ENCODE peak calls at places on chromosomes 16 and 17, in eight cellular contexts. S, C, P, T, I, X, E and R are unnamed samples. For H3K27me3 and H3K4me1, the result is how much of the 10 kb centered on the place peaks cover.

GRCh38 chr16:74462361-74462760 is 41.1 kb upstream of the CLEC18B start:
- DNase-seq in X (no peak), C (no peak), T (no peak), S (no peak), E (peak), P (no peak), I (no peak), R (no peak)

GRCh38 chr16:27920391-27920891 is 143.1 kb downstream of the GSG1L start:
- DNase-seq in E (peak), T (peak), I (no peak), P (peak), S (no peak), X (no peak), C (no peak), R (no peak)

GRCh38 chr16:9499921-9500593 is 408.6 kb downstream of the HAPSTR1 start:
- DNase-seq in C (peak), I (no peak), S (no peak), E (no peak), T (no peak), X (no peak), P (peak), R (no peak)

GRCh38 chr16:81601008-81601428 is 156.4 kb downstream of the CMIP start:
- DNase-seq in T (no peak), P (no peak), S (no peak), I (peak), X (no peak), C (no peak), E (no peak), R (no peak)

GRCh38 chr16:14486520-14487303 is 143.3 kb downstream of the PARN start:
- DNase-seq in I (peak), P (peak), X (peak), C (peak), S (peak), T (peak), E (peak), R (peak)

GRCh38 chr17:47620503-47621245 is 29.0 kb upstream of the KPNB1 start:
- DNase-seq in X (no peak), T (no peak), E (peak), S (no peak), P (no peak), C (no peak), I (no peak), R (no peak)

GRCh38 chr16:9545500-9546437 is 454.3 kb downstream of the HAPSTR1 start:
- DNase-seq in X (no peak), S (no peak), P (no peak), C (no peak), T (no peak), E (no peak), I (no peak), R (no peak)

GRCh38 chr16:28218109-28218508 is 6.3 kb upstream of the XPO6 start:
- DNase-seq in X (no peak), T (peak), E (peak), S (no peak), I (peak), C (no peak), P (peak), R (no peak)

GRCh38 chr17:177762-178161 is 3.7 kb downstream of the DOC2B start:
- DNase-seq in P (no peak), X (no peak), E (no peak), I (no peak), C (no peak), S (no peak), T (no peak), R (no peak)
- H3K27me3 ChIP-seq in P (half or more), X (under half), E (under half), I (under half), C (under half), S (under half), T (under half), R (under half)

GRCh38 chr17:5019475-5019956 is 15.7 kb downstream of the SLC52A1 start:
- DNase-seq in C (no peak), T (no peak), X (no peak), P (peak), S (no peak), E (no peak), I (no peak), R (no peak)
- TF ChIP-seq CTCF in C (no peak), T (no peak), X (no peak), P (peak), S (no peak), E (no peak), I (no peak), R (no peak)

GRCh38 chr17:59424331-59424730 is 92.9 kb downstream of the YPEL2 start:
- DNase-seq in C (no peak), P (no peak), T (no peak), S (no peak), I (no peak), X (no peak), E (no peak), R (no peak)

GRCh38 chr17:59427996-59428395 is 96.5 kb downstream of the YPEL2 start:
- DNase-seq in I (no peak), S (no peak), T (no peak), P (no peak), E (no peak), X (peak), C (no peak), R (no peak)

GRCh38 chr17:59425085-59425901 is 93.8 kb downstream of the YPEL2 start:
- DNase-seq in T (no peak), S (peak), C (no peak), X (peak), E (no peak), P (no peak), I (peak), R (no peak)

GRCh38 chr17:59427425-59427921 is 96.0 kb downstream of the YPEL2 start:
- DNase-seq in X (peak), I (peak), E (no peak), T (no peak), S (no peak), P (no peak), C (peak), R (no peak)

DNA sequence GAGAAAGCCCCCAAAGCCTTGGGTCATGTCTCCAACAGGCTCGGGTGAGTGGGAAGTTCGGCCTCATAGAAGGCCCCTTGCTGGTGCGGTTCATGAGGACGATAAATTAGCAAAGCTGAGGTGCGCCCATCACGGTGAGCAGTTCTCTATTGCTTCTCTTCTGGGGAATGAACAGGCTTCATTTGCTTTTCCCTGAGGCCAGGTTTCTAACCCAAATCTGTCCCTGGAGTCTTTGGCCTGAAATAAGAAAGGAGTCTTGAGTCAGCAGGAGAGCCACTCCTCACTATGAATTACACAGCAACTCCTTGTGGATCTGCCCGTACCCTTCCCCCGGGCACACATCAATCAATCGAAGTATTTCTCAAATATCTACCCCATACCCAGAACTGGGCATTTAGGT is 94.6 kb downstream of the YPEL2 start:
- DNase-seq in C (no peak), S (no peak), P (no peak), X (no peak), T (no peak), I (no peak), E (no peak), R (no peak)
- H3K4me1 ChIP-seq in C (under half), S (half or more), P (under half), X (under half), T (under half), I (under half), E (under half), R (half or more)

DNA sequence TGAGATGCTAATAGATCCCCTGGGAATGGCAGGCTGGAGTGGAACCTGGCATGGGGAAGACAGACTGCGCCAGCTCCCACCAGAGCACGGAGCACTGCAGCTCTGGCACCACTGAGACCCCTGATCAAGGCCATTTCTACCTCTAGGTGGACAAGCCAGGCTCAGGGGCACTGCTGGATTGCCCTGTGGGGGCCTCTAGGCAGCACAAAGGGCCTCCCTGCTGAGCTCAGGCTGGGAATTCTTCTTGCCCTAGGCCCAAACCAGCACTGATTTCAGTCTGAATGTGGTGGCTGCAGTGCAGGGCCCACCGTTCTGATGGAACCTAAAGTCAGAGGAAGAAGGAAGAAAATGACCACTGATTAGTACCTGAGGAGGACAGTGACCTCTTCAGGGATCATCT is 74.2 kb upstream of the CRHR1 start:
- DNase-seq in S (no peak), T (no peak), P (peak), X (no peak), C (no peak), E (no peak), I (no peak), R (no peak)
- H3K27me3 ChIP-seq in S (under half), T (under half), P (under half), X (under half), C (under half), E (half or more), I (under half), R (under half)

DNA sequence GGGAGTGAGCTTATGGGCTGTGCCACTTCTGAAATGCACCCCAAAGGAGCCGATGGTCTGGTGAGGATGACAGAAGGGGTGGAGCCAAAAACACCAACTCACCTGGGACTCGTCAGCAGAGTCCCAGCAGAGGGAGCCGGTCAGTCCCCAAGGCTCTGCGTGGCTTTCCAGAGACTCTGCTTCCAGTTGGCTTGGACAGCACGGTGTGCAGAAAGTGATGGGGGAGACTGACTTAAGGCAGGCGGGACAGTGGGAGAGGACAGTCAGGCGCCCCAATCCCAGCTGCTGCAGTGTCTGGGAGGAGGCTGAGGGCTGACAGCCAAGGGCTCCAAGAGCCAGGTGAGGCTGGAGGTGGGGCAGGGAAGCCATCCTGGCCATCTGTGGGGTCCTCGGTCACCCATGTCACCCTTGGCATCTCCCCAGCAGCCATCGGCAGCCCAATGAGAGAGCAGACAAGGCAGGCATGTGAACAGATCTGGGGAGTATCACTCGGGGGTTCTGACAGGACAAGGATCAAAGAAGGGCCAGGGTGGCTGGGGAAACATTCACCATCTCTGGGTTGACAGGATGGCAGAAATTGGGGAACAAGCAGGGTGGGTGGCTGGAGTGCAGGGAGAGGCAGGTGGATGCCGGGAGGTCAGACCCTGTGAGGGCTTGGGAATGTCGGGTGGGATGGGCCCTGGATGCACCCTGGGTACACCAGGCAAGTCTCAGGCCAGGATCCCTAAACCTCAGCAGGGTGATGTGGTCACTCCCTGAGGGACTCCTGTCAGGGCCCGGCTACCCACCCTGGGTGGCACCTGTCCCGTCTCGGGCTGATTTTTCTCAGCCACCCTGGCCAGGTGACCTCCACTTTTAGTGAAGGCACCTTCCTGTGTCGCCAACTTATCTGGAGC is 8.9 kb upstream of the KRTAP17-1 start:
- DNase-seq in S (no peak), P (peak), X (no peak), T (no peak), E (peak), C (no peak), I (no peak), R (no peak)
- TF ChIP-seq CTCF in S (no peak), P (peak), X (no peak), T (peak), E (peak), C (no peak), I (no peak), R (no peak)

DNA sequence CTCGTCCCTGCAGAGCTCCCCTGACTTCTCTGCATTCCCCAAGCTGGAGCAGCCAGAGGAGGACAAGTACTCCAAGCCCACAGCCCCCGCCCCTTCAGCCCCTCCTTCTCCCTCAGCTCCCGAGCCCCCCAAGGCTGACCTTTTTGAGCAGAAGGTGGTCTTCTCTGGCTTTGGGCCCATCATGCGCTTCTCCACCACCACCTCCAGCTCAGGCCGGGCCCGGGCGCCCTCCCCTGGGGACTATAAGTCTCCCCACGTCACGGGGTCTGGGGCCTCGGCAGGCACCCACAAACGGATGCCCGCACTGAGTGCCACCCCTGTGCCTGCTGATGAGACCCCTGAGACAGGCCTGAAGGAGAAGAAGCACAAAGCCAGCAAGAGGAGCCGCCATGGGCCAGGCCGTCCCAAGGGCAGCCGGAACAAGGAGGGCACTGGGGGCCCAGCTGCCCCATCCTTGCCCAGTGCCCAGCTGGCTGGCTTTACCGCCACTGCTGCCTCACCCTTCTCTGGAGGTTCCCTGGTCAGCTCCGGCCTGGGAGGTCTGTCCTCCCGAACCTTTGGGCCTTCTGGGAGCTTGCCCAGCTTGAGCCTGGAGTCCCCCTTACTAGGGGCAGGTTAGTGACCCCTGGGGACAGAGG is 11.4 kb downstream of the MLLT6 start:
- DNase-seq in S (no peak), P (no peak), X (no peak), E (no peak), I (no peak), C (no peak), T (no peak), R (no peak)
- H3K4me1 ChIP-seq in S (under half), P (under half), X (under half), E (under half), I (under half), C (under half), T (under half), R (under half)

DNA sequence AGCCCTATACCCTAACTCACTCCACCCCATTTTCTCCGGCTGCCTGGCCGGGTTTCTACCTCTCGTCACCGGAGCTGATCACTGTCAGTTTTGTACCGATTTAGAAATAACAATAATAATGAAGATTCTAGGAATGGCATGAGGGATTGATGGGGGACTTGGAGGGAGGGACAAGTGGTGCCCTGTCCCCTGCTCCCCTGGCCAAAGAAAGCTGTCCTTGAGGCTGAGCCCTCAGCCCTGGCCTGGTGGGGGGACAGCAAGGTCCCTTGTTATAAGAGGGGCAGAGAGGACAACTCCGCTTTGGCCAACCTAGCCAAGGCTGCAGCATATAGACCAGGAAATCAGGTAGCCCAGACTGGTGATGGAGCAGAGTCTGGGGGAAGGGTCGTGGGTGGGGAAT is 10.5 kb downstream of the GAS2L2 start:
- DNase-seq in S (no peak), P (no peak), E (no peak), I (no peak), C (no peak), X (no peak), T (no peak), R (no peak)
- H3K27me3 ChIP-seq in S (under half), P (half or more), E (half or more), I (under half), C (under half), X (under half), T (under half), R (under half)

GRCh38 chr17:49841548-49841947 is 6.3 kb downstream of the TAC4 start:
- DNase-seq in T (no peak), E (no peak), I (no peak), C (no peak), P (no peak), X (no peak), S (no peak), R (no peak)
- TF ChIP-seq CTCF in T (no peak), E (no peak), I (no peak), C (no peak), P (peak), X (no peak), S (no peak), R (no peak)

GRCh38 chr16:69186642-69187386 is at the start of gene SNTB2:
- DNase-seq in P (peak), I (peak), C (peak), T (peak), S (peak), X (peak), E (peak), R (peak)

GRCh38 chr16:69187387-69187890 is 475 bp downstream of the SNTB2 start:
- DNase-seq in X (peak), I (no peak), E (no peak), P (peak), S (peak), C (no peak), T (peak), R (peak)

GRCh38 chr16:69188716-69189115 is 1.8 kb downstream of the SNTB2 start:
- DNase-seq in T (no peak), S (no peak), E (no peak), I (no peak), P (peak), X (no peak), C (no peak), R (no peak)

GRCh38 chr16:69190046-69190588 is 3.2 kb downstream of the SNTB2 start:
- DNase-seq in X (no peak), C (no peak), E (no peak), I (no peak), P (no peak), S (no peak), T (no peak), R (no peak)

GRCh38 chr16:69187891-69188451 is 1.0 kb downstream of the SNTB2 start:
- DNase-seq in T (peak), C (peak), P (no peak), E (peak), S (peak), X (peak), I (peak), R (no peak)
- H3K4me1 ChIP-seq in T (under half), C (under half), P (under half), E (under half), S (under half), X (under half), I (under half), R (under half)